ENCODE peak calls at places on chromosomes 1 and 21, in five cellular contexts. C, D, A, H and Z are unnamed samples.
A peak's percentile ranks its signal among the peaks of the same experiment; 100 is the strongest.

GRCh38 chr1:52365746-52366516 is at the start of gene CC2D1B:
- DNase-seq in A (peak; percentile 96), C (peak; percentile 100), H (peak; percentile 100), D (peak; percentile 99), Z (peak; percentile 99)

GRCh38 chr1:55463814-55464445 is 248.8 kb upstream of the USP24 start:
- DNase-seq in C (no peak), D (no peak), A (no peak), H (no peak), Z (peak; percentile 2)

GRCh38 chr1:2404142-2404889 is 8.0 kb downstream of the PEX10 start:
- DNase-seq in H (no peak), D (no peak), C (no peak), A (no peak), Z (no peak)

GRCh38 chr1:201566529-201566823 is 27.5 kb downstream of the NAV1 start:
- DNase-seq in D (no peak), A (no peak), C (no peak), H (no peak), Z (no peak)

GRCh38 chr1:24294757-24295371 is 24.3 kb upstream of the GRHL3 start:
- DNase-seq in H (peak; percentile 91), C (no peak), A (no peak), D (peak; percentile 50), Z (no peak)

GRCh38 chr1:151237678-151238466 is 16.7 kb upstream of the PSMD4 start:
- DNase-seq in D (no peak), C (no peak), A (no peak), H (no peak), Z (no peak)

GRCh38 chr21:28975401-28975800 is 17.3 kb downstream of the LTN1 start:
- DNase-seq in C (no peak), H (no peak), D (no peak), A (peak; percentile 57), Z (no peak)

GRCh38 chr21:25929859-25930520 is 195.2 kb downstream of the GABPA start:
- DNase-seq in C (no peak), D (no peak), A (no peak), H (no peak), Z (no peak)

GRCh38 chr1:67685067-67685557 is at the start of gene GADD45A:
- DNase-seq in D (peak; percentile 99), A (peak; percentile 99), H (peak; percentile 100), C (peak; percentile 90), Z (peak; percentile 96)

GRCh38 chr1:9778905-9779304 is 44.9 kb downstream of the CLSTN1 start:
- DNase-seq in D (no peak), A (no peak), H (no peak), C (no peak), Z (no peak)

GRCh38 chr1:237713886-237714285 is 176.8 kb downstream of the ZP4 start:
- DNase-seq in A (no peak), H (no peak), C (no peak), D (no peak), Z (no peak)

GRCh38 chr1:231493421-231494185 is 34.9 kb upstream of the TSNAX start:
- DNase-seq in A (no peak), H (no peak), D (no peak), C (no peak), Z (no peak)

GRCh38 chr1:41672173-41672572 is 187.7 kb upstream of the EDN2 start:
- DNase-seq in D (no peak), H (peak; percentile 72), C (no peak), A (peak; percentile 91), Z (no peak)

GRCh38 chr21:43734131-43734634 is 15.3 kb downstream of the PDXK start:
- DNase-seq in A (no peak), H (no peak), C (no peak), D (no peak), Z (no peak)

GRCh38 chr1:93015590-93015989 is 54.3 kb upstream of the DIPK1A start:
- DNase-seq in D (no peak), C (no peak), H (no peak), A (peak; percentile 27), Z (no peak)

GRCh38 chr1:228804640-228805413 is 69.5 kb downstream of the RHOU start:
- DNase-seq in D (no peak), C (no peak), A (no peak), H (no peak), Z (no peak)

GRCh38 chr1:21607549-21608529 is 61.3 kb downstream of the RAP1GAP start:
- DNase-seq in D (peak; percentile 93), A (peak; percentile 51), H (peak; percentile 94), C (peak; percentile 100), Z (no peak)

GRCh38 chr1:228306275-228307217 is 98.7 kb downstream of the OBSCN start:
- DNase-seq in A (no peak), H (no peak), C (no peak), D (no peak), Z (no peak)

GRCh38 chr1:9714257-9714718 is 62.8 kb downstream of the PIK3CD start:
- DNase-seq in H (no peak), A (no peak), C (peak; percentile 37), D (no peak), Z (no peak)

GRCh38 chr1:1883092-1883858 is 7.6 kb downstream of the GNB1 start:
- DNase-seq in H (peak; percentile 13), A (peak; percentile 48), C (peak; percentile 67), D (no peak), Z (no peak)

GRCh38 chr1:197481101-197481500 is 213.0 kb downstream of the CRB1 start:
- DNase-seq in D (no peak), C (no peak), H (no peak), A (no peak), Z (no peak)

GRCh38 chr1:45864765-45865164 is 61.4 kb downstream of the MAST2 start:
- DNase-seq in C (no peak), A (peak; percentile 25), H (no peak), D (no peak), Z (no peak)

GRCh38 chr1:113140588-113141446 is 67.8 kb downstream of the LRIG2 start:
- DNase-seq in H (peak; percentile 70), C (peak; percentile 74), D (peak; percentile 59), A (peak; percentile 86), Z (peak; percentile 47)

GRCh38 chr21:33075128-33075527 is 5.2 kb downstream of the OLIG1 start:
- DNase-seq in A (no peak), H (no peak), C (no peak), D (no peak), Z (no peak)

GRCh38 chr1:99176753-99177152 is 87.5 kb upstream of the PLPPR4 start:
- DNase-seq in C (no peak), H (no peak), D (no peak), A (no peak), Z (no peak)

GRCh38 chr1:213605732-213606131 is 382.0 kb upstream of the PROX1 start:
- DNase-seq in D (no peak), A (no peak), C (no peak), H (no peak), Z (no peak)

GRCh38 chr1:15189692-15190321 is 36.3 kb downstream of the TMEM51 start:
- DNase-seq in A (no peak), H (no peak), C (no peak), D (no peak), Z (no peak)

GRCh38 chr1:22123071-22123390 is 19.9 kb downstream of the WNT4 start:
- DNase-seq in A (no peak), H (peak; percentile 64), D (no peak), C (no peak), Z (no peak)

GRCh38 chr1:234719454-234720258 is 109.7 kb upstream of the IRF2BP2 start:
- DNase-seq in H (no peak), D (no peak), C (no peak), A (no peak), Z (no peak)

GRCh38 chr1:221783437-221783836 is 41.5 kb upstream of the DUSP10 start:
- DNase-seq in A (no peak), H (no peak), D (no peak), C (no peak), Z (peak; percentile 72)

GRCh38 chr1:217660353-217661062 is 29.4 kb downstream of the SPATA17 start:
- DNase-seq in C (no peak), H (no peak), D (no peak), A (peak; percentile 57), Z (no peak)

DNA sequence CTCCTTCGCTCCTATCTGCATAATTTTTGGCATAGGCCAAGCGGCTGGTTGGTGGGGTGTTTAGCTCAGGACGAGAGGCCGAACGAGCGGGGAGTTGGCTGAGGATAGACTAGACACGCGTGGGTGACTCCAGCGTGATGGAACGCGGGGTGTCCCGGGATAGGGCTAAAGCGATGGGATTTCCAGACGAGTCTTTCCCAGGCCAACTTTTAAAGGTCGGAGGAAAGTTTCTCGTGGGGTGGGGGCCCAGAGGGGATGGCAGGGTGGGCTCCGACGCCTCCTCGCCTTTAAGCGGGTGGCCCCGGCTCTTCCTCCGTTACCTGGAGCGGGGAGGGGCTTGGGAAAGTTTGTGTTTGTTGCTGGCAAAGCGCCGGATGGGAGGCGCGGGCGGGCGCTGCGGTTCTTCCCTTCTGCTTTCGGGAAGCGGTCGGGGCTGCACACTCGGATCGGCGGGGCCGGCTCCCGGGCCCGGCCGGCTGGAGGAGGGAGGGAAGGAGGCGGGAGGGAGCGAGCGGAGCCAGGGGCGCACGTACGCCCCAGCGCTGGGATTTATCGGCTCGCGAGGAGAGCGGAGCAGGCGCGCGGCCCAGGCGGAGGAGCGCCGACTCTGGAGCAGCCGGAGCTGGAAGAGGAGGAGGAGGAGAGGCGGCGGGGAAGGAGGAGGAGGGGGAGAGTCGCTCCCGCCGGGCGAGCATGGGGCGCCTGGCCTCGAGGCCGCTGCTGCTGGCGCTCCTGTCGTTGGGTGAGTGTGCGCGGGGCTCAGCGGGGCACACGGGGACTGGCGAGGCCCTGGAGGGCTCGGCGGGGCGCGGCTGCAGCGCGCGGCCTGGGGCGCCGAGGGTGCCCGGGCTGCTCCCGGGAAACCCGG is at the start of gene PTGFRN:
- DNase-seq in D (peak; percentile 69), H (peak; percentile 86), A (peak; percentile 83), C (peak; percentile 78), Z (peak; percentile 13)
- H3K4me3 ChIP-seq in D (peak within 1 kb of the TSS; percentile 58), H (peak within 1 kb of the TSS; percentile 67), A (peak within 1 kb of the TSS; percentile 84), C (peak within 1 kb of the TSS; percentile 65), Z (peak within 1 kb of the TSS; percentile 44)

DNA sequence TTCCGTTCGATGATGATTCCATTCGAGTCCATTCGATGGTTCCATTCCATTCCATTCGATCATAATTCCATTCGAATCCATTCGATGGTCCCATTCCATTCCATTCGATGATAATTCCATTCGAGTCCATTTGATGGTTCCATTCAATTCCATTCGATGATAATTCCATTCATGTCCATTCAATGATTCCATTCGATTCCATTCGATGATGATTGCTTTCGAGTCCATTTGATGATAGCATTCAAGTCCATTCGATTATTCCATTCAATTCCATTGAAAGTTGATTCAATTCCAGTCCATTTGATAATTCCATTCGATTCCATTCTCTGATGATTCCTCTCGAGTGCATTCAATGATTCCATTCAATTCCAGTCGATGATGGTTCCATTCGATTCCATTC is 3895.3 kb downstream of the SRGAP2C start:
- DNase-seq in D (no peak), H (no peak), A (no peak), C (no peak), Z (no peak)
- H3K4me1 ChIP-seq in D (no peaks in the 10 kb centered on the region), H (no peaks in the 10 kb centered on the region), A (no peaks in the 10 kb centered on the region), C (no peaks in the 10 kb centered on the region), Z (no peaks in the 10 kb centered on the region)

GRCh38 chr21:38766987-38767722 is 38.6 kb upstream of the ETS2 start:
- DNase-seq in H (no peak), D (no peak), C (no peak), A (no peak), Z (peak; percentile 77)
- H3K4me3 ChIP-seq in H (peak overlapping the region; percentile 47), D (no peak overlapping the region), C (no peak overlapping the region), A (no peak overlapping the region), Z (peak overlapping the region; percentile 86)

DNA sequence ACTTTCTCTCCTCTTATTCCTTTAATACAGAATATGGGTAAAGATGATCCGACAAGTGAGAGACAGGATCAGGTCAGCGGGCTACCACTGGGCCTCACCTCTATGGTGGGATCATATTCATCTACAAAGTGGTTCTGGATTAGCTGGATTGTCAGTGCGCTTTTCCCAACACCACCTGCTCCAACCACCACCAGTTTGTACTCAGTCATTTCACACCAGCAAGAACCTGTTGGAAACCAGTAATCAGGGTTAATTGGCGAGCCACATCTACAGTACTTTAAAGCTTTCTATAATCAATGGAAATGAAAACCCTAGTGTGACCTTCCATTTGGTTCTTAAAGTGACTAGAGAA is 643 bp downstream of the NRAS start:
- DNase-seq in H (no peak), C (peak; percentile 25), D (no peak), A (peak; percentile 19), Z (no peak)
- H3K4me1 ChIP-seq in H (peaks cover 6% of the 10 kb centered on the region), C (no peaks in the 10 kb centered on the region), D (peaks cover 1% of the 10 kb centered on the region), A (peaks cover 26% of the 10 kb centered on the region), Z (peaks cover 16% of the 10 kb centered on the region)